ENCODE peak calls at places on chromosomes 13 and 19, in six cellular contexts. One of them, this sample, is unnamed.

GRCh38 chr13:33560722-33561121 is 257.2 kb upstream of the RFC3 start:
- DNase-seq in PC-9: no peak
- DNase-seq in stimulated activated CD4-positive, alpha-beta T cell treated with anti-CD3 and anti-CD28 coated beads, TNF-alpha, amount 100 ng/mL, for 48 hours: no peak
- DNase-seq in HEK293T: no peak
- DNase-seq in KBM-7: no peak
- DNase-seq in WTC11: no peak
- DNase-seq in this sample: no peak

GRCh38 chr19:53172892-53173291 is 14.0 kb upstream of the ZNF347 start:
- DNase-seq in PC-9: no peak
- DNase-seq in stimulated activated CD4-positive, alpha-beta T cell treated with anti-CD3 and anti-CD28 coated beads, TNF-alpha, amount 100 ng/mL, for 48 hours: no peak
- DNase-seq in HEK293T: no peak
- DNase-seq in KBM-7: no peak
- DNase-seq in WTC11: no peak
- DNase-seq in this sample: no peak

GRCh38 chr19:35360880-35361420 is 2.7 kb downstream of the FFAR3 start:
- DNase-seq in PC-9: no peak
- DNase-seq in stimulated activated CD4-positive, alpha-beta T cell treated with anti-CD3 and anti-CD28 coated beads, TNF-alpha, amount 100 ng/mL, for 48 hours: no peak
- DNase-seq in HEK293T: no peak
- DNase-seq in KBM-7: no peak
- DNase-seq in WTC11: no peak
- DNase-seq in this sample: no peak

GRCh38 chr13:42384265-42384664 is 112.3 kb downstream of the AKAP11 start:
- DNase-seq in PC-9: no peak
- DNase-seq in stimulated activated CD4-positive, alpha-beta T cell treated with anti-CD3 and anti-CD28 coated beads, TNF-alpha, amount 100 ng/mL, for 48 hours: no peak
- DNase-seq in HEK293T: no peak
- DNase-seq in KBM-7: no peak
- DNase-seq in WTC11: no peak
- DNase-seq in this sample: no peak

GRCh38 chr19:24140591-24140990 is 53.6 kb downstream of the ZNF254 start:
- DNase-seq in PC-9: no peak
- DNase-seq in stimulated activated CD4-positive, alpha-beta T cell treated with anti-CD3 and anti-CD28 coated beads, TNF-alpha, amount 100 ng/mL, for 48 hours: no peak
- DNase-seq in HEK293T: no peak
- DNase-seq in KBM-7: no peak
- DNase-seq in WTC11: no peak
- DNase-seq in this sample: no peak

GRCh38 chr13:66171821-66172220 is 1058.3 kb downstream of the PCDH9 start:
- DNase-seq in PC-9: no peak
- DNase-seq in stimulated activated CD4-positive, alpha-beta T cell treated with anti-CD3 and anti-CD28 coated beads, TNF-alpha, amount 100 ng/mL, for 48 hours: no peak
- DNase-seq in HEK293T: no peak
- DNase-seq in KBM-7: no peak
- DNase-seq in WTC11: no peak
- DNase-seq in this sample: no peak

GRCh38 chr13:88887045-88887662 is 1216.0 kb downstream of the SLITRK5 start:
- DNase-seq in PC-9: no peak
- DNase-seq in stimulated activated CD4-positive, alpha-beta T cell treated with anti-CD3 and anti-CD28 coated beads, TNF-alpha, amount 100 ng/mL, for 48 hours: no peak
- DNase-seq in HEK293T: no peak
- DNase-seq in KBM-7: no peak
- DNase-seq in WTC11: peak; percentile 27
- DNase-seq in this sample: peak; percentile 90

GRCh38 chr13:76286178-76286577 is 600.0 kb downstream of the KCTD12 start:
- DNase-seq in PC-9: no peak
- DNase-seq in stimulated activated CD4-positive, alpha-beta T cell treated with anti-CD3 and anti-CD28 coated beads, TNF-alpha, amount 100 ng/mL, for 48 hours: no peak
- DNase-seq in HEK293T: no peak
- DNase-seq in KBM-7: no peak
- DNase-seq in WTC11: no peak
- DNase-seq in this sample: no peak

GRCh38 chr13:46057251-46058015 is 4.9 kb upstream of the ZC3H13 start:
- DNase-seq in PC-9: no peak
- DNase-seq in stimulated activated CD4-positive, alpha-beta T cell treated with anti-CD3 and anti-CD28 coated beads, TNF-alpha, amount 100 ng/mL, for 48 hours: no peak
- DNase-seq in HEK293T: no peak
- DNase-seq in KBM-7: peak; percentile 59
- DNase-seq in WTC11: no peak
- DNase-seq in this sample: peak; percentile 100

GRCh38 chr13:69108486-69108885 is 999.1 kb upstream of the ATXN8OS start:
- DNase-seq in PC-9: no peak
- DNase-seq in stimulated activated CD4-positive, alpha-beta T cell treated with anti-CD3 and anti-CD28 coated beads, TNF-alpha, amount 100 ng/mL, for 48 hours: no peak
- DNase-seq in HEK293T: no peak
- DNase-seq in KBM-7: peak; percentile 62
- DNase-seq in WTC11: no peak
- DNase-seq in this sample: no peak

GRCh38 chr19:30648321-30648720 is 276.1 kb downstream of the ZNF536 start:
- DNase-seq in PC-9: no peak
- DNase-seq in stimulated activated CD4-positive, alpha-beta T cell treated with anti-CD3 and anti-CD28 coated beads, TNF-alpha, amount 100 ng/mL, for 48 hours: no peak
- DNase-seq in HEK293T: no peak
- DNase-seq in KBM-7: no peak
- DNase-seq in WTC11: no peak
- DNase-seq in this sample: peak; percentile 55

GRCh38 chr19:42322305-42322704 is 3.1 kb upstream of the MEGF8 start:
- DNase-seq in PC-9: no peak
- DNase-seq in stimulated activated CD4-positive, alpha-beta T cell treated with anti-CD3 and anti-CD28 coated beads, TNF-alpha, amount 100 ng/mL, for 48 hours: no peak
- DNase-seq in HEK293T: no peak
- DNase-seq in KBM-7: no peak
- DNase-seq in WTC11: no peak
- DNase-seq in this sample: no peak

GRCh38 chr13:23714672-23715071 is 144.5 kb downstream of the TNFRSF19 start:
- DNase-seq in PC-9: no peak
- DNase-seq in stimulated activated CD4-positive, alpha-beta T cell treated with anti-CD3 and anti-CD28 coated beads, TNF-alpha, amount 100 ng/mL, for 48 hours: no peak
- DNase-seq in HEK293T: no peak
- DNase-seq in KBM-7: no peak
- DNase-seq in WTC11: no peak
- DNase-seq in this sample: no peak

GRCh38 chr13:49731766-49732165 is 40.5 kb upstream of the EBPL start:
- DNase-seq in PC-9: no peak
- DNase-seq in stimulated activated CD4-positive, alpha-beta T cell treated with anti-CD3 and anti-CD28 coated beads, TNF-alpha, amount 100 ng/mL, for 48 hours: no peak
- DNase-seq in HEK293T: no peak
- DNase-seq in KBM-7: no peak
- DNase-seq in WTC11: no peak
- DNase-seq in this sample: no peak

GRCh38 chr13:39893808-39894207 is 238.3 kb downstream of the COG6 start:
- DNase-seq in PC-9: no peak
- DNase-seq in stimulated activated CD4-positive, alpha-beta T cell treated with anti-CD3 and anti-CD28 coated beads, TNF-alpha, amount 100 ng/mL, for 48 hours: no peak
- DNase-seq in HEK293T: no peak
- DNase-seq in KBM-7: no peak
- DNase-seq in WTC11: no peak
- DNase-seq in this sample: no peak

GRCh38 chr13:114067381-114067885 is 65.0 kb downstream of the RASA3 start:
- DNase-seq in PC-9: no peak
- DNase-seq in stimulated activated CD4-positive, alpha-beta T cell treated with anti-CD3 and anti-CD28 coated beads, TNF-alpha, amount 100 ng/mL, for 48 hours: no peak
- DNase-seq in HEK293T: no peak
- DNase-seq in KBM-7: peak; percentile 65
- DNase-seq in WTC11: no peak
- DNase-seq in this sample: peak; percentile 58

GRCh38 chr19:34962281-34962944 is 1.6 kb downstream of the ZNF792 start:
- DNase-seq in PC-9: no peak
- DNase-seq in stimulated activated CD4-positive, alpha-beta T cell treated with anti-CD3 and anti-CD28 coated beads, TNF-alpha, amount 100 ng/mL, for 48 hours: no peak
- DNase-seq in HEK293T: no peak
- DNase-seq in KBM-7: peak; percentile 94
- DNase-seq in WTC11: no peak
- DNase-seq in this sample: no peak

GRCh38 chr19:45800009-45800553 is 7.4 kb upstream of the DMWD start:
- DNase-seq in PC-9: no peak
- DNase-seq in stimulated activated CD4-positive, alpha-beta T cell treated with anti-CD3 and anti-CD28 coated beads, TNF-alpha, amount 100 ng/mL, for 48 hours: no peak
- DNase-seq in HEK293T: no peak
- DNase-seq in KBM-7: no peak
- DNase-seq in WTC11: no peak
- DNase-seq in this sample: no peak

GRCh38 chr19:17311455-17312248 is 2.3 kb downstream of the DDA1 start:
- DNase-seq in PC-9: peak; percentile 78
- DNase-seq in stimulated activated CD4-positive, alpha-beta T cell treated with anti-CD3 and anti-CD28 coated beads, TNF-alpha, amount 100 ng/mL, for 48 hours: no peak
- DNase-seq in HEK293T: no peak
- DNase-seq in KBM-7: no peak
- DNase-seq in WTC11: no peak
- DNase-seq in this sample: no peak

GRCh38 chr19:34432797-34433196 is 4.6 kb downstream of the UBA2 start:
- DNase-seq in PC-9: no peak
- DNase-seq in stimulated activated CD4-positive, alpha-beta T cell treated with anti-CD3 and anti-CD28 coated beads, TNF-alpha, amount 100 ng/mL, for 48 hours: no peak
- DNase-seq in HEK293T: no peak
- DNase-seq in KBM-7: no peak
- DNase-seq in WTC11: no peak
- DNase-seq in this sample: peak; percentile 89

GRCh38 chr13:42574435-42575311 is 721 bp downstream of the TNFSF11 start:
- DNase-seq in PC-9: peak; percentile 3
- DNase-seq in stimulated activated CD4-positive, alpha-beta T cell treated with anti-CD3 and anti-CD28 coated beads, TNF-alpha, amount 100 ng/mL, for 48 hours: peak; percentile 68
- DNase-seq in HEK293T: no peak
- DNase-seq in KBM-7: no peak
- DNase-seq in WTC11: peak; percentile 29
- DNase-seq in this sample: no peak

GRCh38 chr13:98393873-98394272 is 183.0 kb downstream of the STK24 start:
- DNase-seq in PC-9: no peak
- DNase-seq in stimulated activated CD4-positive, alpha-beta T cell treated with anti-CD3 and anti-CD28 coated beads, TNF-alpha, amount 100 ng/mL, for 48 hours: no peak
- DNase-seq in HEK293T: no peak
- DNase-seq in KBM-7: no peak
- DNase-seq in WTC11: no peak
- DNase-seq in this sample: no peak

GRCh38 chr19:3369337-3370213 is 3.2 kb downstream of the NFIC start:
- DNase-seq in PC-9: no peak
- DNase-seq in stimulated activated CD4-positive, alpha-beta T cell treated with anti-CD3 and anti-CD28 coated beads, TNF-alpha, amount 100 ng/mL, for 48 hours: no peak
- DNase-seq in HEK293T: no peak
- DNase-seq in KBM-7: no peak
- DNase-seq in WTC11: no peak
- DNase-seq in this sample: no peak

GRCh38 chr13:71860547-71861131 is 6.4 kb downstream of the DACH1 start:
- DNase-seq in PC-9: no peak
- DNase-seq in stimulated activated CD4-positive, alpha-beta T cell treated with anti-CD3 and anti-CD28 coated beads, TNF-alpha, amount 100 ng/mL, for 48 hours: no peak
- DNase-seq in HEK293T: no peak
- DNase-seq in KBM-7: no peak
- DNase-seq in WTC11: no peak
- DNase-seq in this sample: no peak

GRCh38 chr13:112687836-112688559 is 1.8 kb upstream of the ATP11A start:
- DNase-seq in PC-9: no peak
- DNase-seq in stimulated activated CD4-positive, alpha-beta T cell treated with anti-CD3 and anti-CD28 coated beads, TNF-alpha, amount 100 ng/mL, for 48 hours: no peak
- DNase-seq in HEK293T: no peak
- DNase-seq in KBM-7: no peak
- DNase-seq in WTC11: no peak
- DNase-seq in this sample: no peak

GRCh38 chr19:45419396-45419795 is 4.3 kb downstream of the ERCC1 start:
- DNase-seq in PC-9: no peak
- DNase-seq in stimulated activated CD4-positive, alpha-beta T cell treated with anti-CD3 and anti-CD28 coated beads, TNF-alpha, amount 100 ng/mL, for 48 hours: no peak
- DNase-seq in HEK293T: no peak
- DNase-seq in KBM-7: peak; percentile 67
- DNase-seq in WTC11: no peak
- DNase-seq in this sample: no peak

GRCh38 chr13:26873174-26873698 is 112.7 kb upstream of the GPR12 start:
- DNase-seq in PC-9: no peak
- DNase-seq in stimulated activated CD4-positive, alpha-beta T cell treated with anti-CD3 and anti-CD28 coated beads, TNF-alpha, amount 100 ng/mL, for 48 hours: no peak
- DNase-seq in HEK293T: no peak
- DNase-seq in KBM-7: no peak
- DNase-seq in WTC11: no peak
- DNase-seq in this sample: no peak

GRCh38 chr19:4441994-4442845 is 15.4 kb downstream of the UBXN6 start:
- DNase-seq in PC-9: no peak
- DNase-seq in stimulated activated CD4-positive, alpha-beta T cell treated with anti-CD3 and anti-CD28 coated beads, TNF-alpha, amount 100 ng/mL, for 48 hours: no peak
- DNase-seq in HEK293T: no peak
- DNase-seq in KBM-7: peak; percentile 35
- DNase-seq in WTC11: no peak
- DNase-seq in this sample: no peak

GRCh38 chr19:48552406-48553322 is 692 bp downstream of the SULT2B1 start:
- DNase-seq in PC-9: no peak
- DNase-seq in stimulated activated CD4-positive, alpha-beta T cell treated with anti-CD3 and anti-CD28 coated beads, TNF-alpha, amount 100 ng/mL, for 48 hours: no peak
- DNase-seq in HEK293T: no peak
- DNase-seq in KBM-7: no peak
- DNase-seq in WTC11: no peak
- DNase-seq in this sample: no peak

GRCh38 chr13:26784704-26785639 is 24.4 kb upstream of the GPR12 start:
- DNase-seq in PC-9: no peak
- DNase-seq in stimulated activated CD4-positive, alpha-beta T cell treated with anti-CD3 and anti-CD28 coated beads, TNF-alpha, amount 100 ng/mL, for 48 hours: no peak
- DNase-seq in HEK293T: no peak
- DNase-seq in KBM-7: peak; percentile 75
- DNase-seq in WTC11: peak; percentile 30
- DNase-seq in this sample: no peak

GRCh38 chr13:106183410-106184128 is 351.9 kb downstream of the EFNB2 start:
- DNase-seq in PC-9: no peak
- DNase-seq in stimulated activated CD4-positive, alpha-beta T cell treated with anti-CD3 and anti-CD28 coated beads, TNF-alpha, amount 100 ng/mL, for 48 hours: no peak
- DNase-seq in HEK293T: no peak
- DNase-seq in KBM-7: no peak
- DNase-seq in WTC11: no peak
- DNase-seq in this sample: no peak

GRCh38 chr13:113933901-113934300 is 40.0 kb downstream of the C13orf46 start:
- DNase-seq in PC-9: no peak
- DNase-seq in stimulated activated CD4-positive, alpha-beta T cell treated with anti-CD3 and anti-CD28 coated beads, TNF-alpha, amount 100 ng/mL, for 48 hours: no peak
- DNase-seq in HEK293T: no peak
- DNase-seq in KBM-7: no peak
- DNase-seq in WTC11: no peak
- DNase-seq in this sample: no peak

GRCh38 chr13:109989155-109989554 is 202.8 kb upstream of the IRS2 start:
- DNase-seq in PC-9: no peak
- DNase-seq in stimulated activated CD4-positive, alpha-beta T cell treated with anti-CD3 and anti-CD28 coated beads, TNF-alpha, amount 100 ng/mL, for 48 hours: no peak
- DNase-seq in HEK293T: no peak
- DNase-seq in KBM-7: no peak
- DNase-seq in WTC11: no peak
- DNase-seq in this sample: no peak

GRCh38 chr19:9406798-9407352 is 28.5 kb downstream of the ZNF266 start:
- DNase-seq in PC-9: peak; percentile 74
- DNase-seq in stimulated activated CD4-positive, alpha-beta T cell treated with anti-CD3 and anti-CD28 coated beads, TNF-alpha, amount 100 ng/mL, for 48 hours: peak; percentile 41
- DNase-seq in HEK293T: peak; percentile 10
- DNase-seq in KBM-7: no peak
- DNase-seq in WTC11: peak; percentile 65
- DNase-seq in this sample: peak; percentile 65

GRCh38 chr19:28669804-28670203 is 543.1 kb downstream of the UQCRFS1 start:
- DNase-seq in PC-9: no peak
- DNase-seq in stimulated activated CD4-positive, alpha-beta T cell treated with anti-CD3 and anti-CD28 coated beads, TNF-alpha, amount 100 ng/mL, for 48 hours: no peak
- DNase-seq in HEK293T: no peak
- DNase-seq in KBM-7: no peak
- DNase-seq in WTC11: no peak
- DNase-seq in this sample: no peak

GRCh38 chr13:30052127-30052526 is 201.7 kb upstream of the UBL3 start:
- DNase-seq in PC-9: no peak
- DNase-seq in stimulated activated CD4-positive, alpha-beta T cell treated with anti-CD3 and anti-CD28 coated beads, TNF-alpha, amount 100 ng/mL, for 48 hours: no peak
- DNase-seq in HEK293T: no peak
- DNase-seq in KBM-7: peak; percentile 86
- DNase-seq in WTC11: peak; percentile 35
- DNase-seq in this sample: no peak